ENCODE peak calls at places on chromosomes 16 and 17, in five cellular contexts. R is K562, O is HepG2, K is HCT116, X is H1. Y is an unnamed sample.

GRCh38 chr17:48123776-48124388 is 16.3 kb downstream of the SNX11 start:
- DNase-seq in R (no peak), X (no peak), O (no peak), K (no peak), Y (no peak)

GRCh38 chr17:66348605-66349165 is 46.3 kb downstream of the PRKCA start:
- DNase-seq in K (peak), R (peak), O (peak), X (no peak), Y (no peak)

GRCh38 chr16:88920618-88921602 is 54.5 kb upstream of the PABPN1L start:
- DNase-seq in X (no peak), O (no peak), K (no peak), R (peak), Y (no peak)

GRCh38 chr17:49015924-49016774 is 19.0 kb downstream of the IGF2BP1 start:
- DNase-seq in X (no peak), K (no peak), O (no peak), R (no peak), Y (no peak)

GRCh38 chr16:1089822-1090619 is 6.0 kb downstream of the C1QTNF8 start:
- DNase-seq in O (peak), R (peak), K (no peak), X (no peak), Y (no peak)

GRCh38 chr16:81174644-81175324 is 63.7 kb upstream of the BCO1 start:
- DNase-seq in R (no peak), K (no peak), O (no peak), X (no peak), Y (no peak)

GRCh38 chr17:41972571-41973411 is 6.2 kb downstream of the CNP start:
- DNase-seq in O (no peak), K (no peak), X (no peak), R (no peak), Y (peak)

GRCh38 chr16:29805232-29806095 is 865 bp upstream of the MAZ start:
- DNase-seq in K (peak), X (peak), O (peak), R (peak), Y (peak)

GRCh38 chr16:30348929-30349328 is 6.2 kb downstream of the CD2BP2 start:
- DNase-seq in R (no peak), K (no peak), O (no peak), X (no peak), Y (no peak)

GRCh38 chr17:27573971-27574525 is 56.9 kb upstream of the LGALS9 start:
- DNase-seq in O (no peak), K (no peak), R (peak), X (no peak), Y (no peak)

GRCh38 chr17:28712037-28712704 is 483 bp upstream of the PROCA1 start:
- DNase-seq in K (no peak), O (no peak), X (no peak), R (peak), Y (no peak)

GRCh38 chr16:22625948-22626347 is 115.3 kb downstream of the NPIPB5 start:
- DNase-seq in K (no peak), X (no peak), R (no peak), O (no peak), Y (no peak)

GRCh38 chr16:86821933-86822332 is 243.6 kb downstream of the FOXL1 start:
- DNase-seq in X (no peak), K (no peak), R (no peak), O (no peak), Y (no peak)

GRCh38 chr16:21950782-21951521 is 2.2 kb upstream of the UQCRC2 start:
- DNase-seq in K (peak), O (peak), X (no peak), R (peak), Y (peak)

GRCh38 chr16:50093607-50094570 is 28.1 kb downstream of the HEATR3 start:
- DNase-seq in X (no peak), R (no peak), O (no peak), K (no peak), Y (no peak)

GRCh38 chr17:81152288-81152848 is 12.9 kb upstream of the PVALEF start:
- DNase-seq in R (no peak), X (no peak), K (no peak), O (no peak), Y (no peak)

GRCh38 chr16:23663918-23664317 is 14.8 kb upstream of the PLK1 start:
- DNase-seq in X (no peak), O (no peak), K (no peak), R (no peak), Y (no peak)

GRCh38 chr17:31754239-31754945 is 104.7 kb downstream of the COPRS start:
- DNase-seq in X (no peak), R (no peak), O (peak), K (peak), Y (no peak)

GRCh38 chr17:35799942-35800341 is 4.5 kb upstream of the MMP28 start:
- DNase-seq in K (no peak), O (no peak), X (no peak), R (no peak), Y (peak)

GRCh38 chr16:58515871-58516767 is 802 bp downstream of the SETD6 start:
- DNase-seq in R (peak), X (no peak), K (no peak), O (peak), Y (peak)

GRCh38 chr16:12403746-12404658 is 399.7 kb downstream of the CPPED1 start:
- DNase-seq in X (no peak), K (no peak), R (no peak), O (no peak), Y (no peak)

GRCh38 chr16:71954180-71954579 is 46.0 kb downstream of the PKD1L3 start:
- DNase-seq in K (no peak), O (no peak), R (no peak), X (no peak), Y (no peak)

GRCh38 chr17:35578195-35578928 is at the start of gene PEX12:
- DNase-seq in X (peak), R (peak), O (peak), K (peak), Y (peak)

GRCh38 chr16:58487566-58488351 is 12.2 kb upstream of the NDRG4 start:
- DNase-seq in X (peak), O (peak), R (peak), K (peak), Y (peak)

GRCh38 chr16:14652726-14653125 is 20.0 kb downstream of the BFAR start:
- DNase-seq in K (no peak), X (no peak), O (no peak), R (no peak), Y (no peak)

GRCh38 chr17:81859906-81860755 is at the start of gene P4HB:
- DNase-seq in K (no peak), R (peak), O (no peak), X (no peak), Y (peak)

GRCh38 chr17:33049781-33050414 is 58.3 kb downstream of the SPACA3 start:
- DNase-seq in R (peak), K (peak), O (peak), X (peak), Y (peak)

GRCh38 chr16:2980227-2981176 is at the start of gene PKMYT1:
- DNase-seq in O (peak), R (peak), X (no peak), K (peak), Y (peak)

GRCh38 chr16:2977440-2977839 is 2.8 kb downstream of the PKMYT1 start:
- DNase-seq in X (no peak), R (no peak), K (no peak), O (no peak), Y (no peak)

GRCh38 chr16:2981177-2981898 is 1.1 kb upstream of the PKMYT1 start:
- DNase-seq in R (peak), X (no peak), K (no peak), O (peak), Y (no peak)

GRCh38 chr16:2981899-2982250 is 1.6 kb upstream of the PKMYT1 start:
- DNase-seq in X (no peak), R (peak), K (no peak), O (no peak), Y (no peak)

GRCh38 chr16:2979669-2980226 is 498 bp downstream of the PKMYT1 start:
- DNase-seq in R (peak), X (no peak), K (no peak), O (no peak), Y (no peak)
- TF ChIP-seq JUND in R (no peak), X (no peak), K (no peak), O (no peak), Y (no peak)

GRCh38 chr17:69928586-69928985 is 146.4 kb upstream of the KCNJ16 start:
- DNase-seq in X (no peak), K (no peak), O (no peak), R (no peak), Y (no peak)
- TF ChIP-seq JUND in X (no peak), K (no peak), O (no peak), R (no peak), Y (peak)

GRCh38 chr17:57959929-57960328 is 4.7 kb upstream of the CUEDC1 start:
- DNase-seq in R (no peak), K (no peak), X (no peak), O (no peak), Y (no peak)
- TF ChIP-seq JUND in R (no peak), K (no peak), X (no peak), O (no peak), Y (no peak)

GRCh38 chr17:45016823-45017222 is 34.6 kb downstream of the DCAKD start:
- DNase-seq in K (no peak), X (no peak), R (peak), O (peak), Y (no peak)
- TF ChIP-seq JUND in K (peak), X (peak), R (peak), O (peak), Y (no peak)

DNA sequence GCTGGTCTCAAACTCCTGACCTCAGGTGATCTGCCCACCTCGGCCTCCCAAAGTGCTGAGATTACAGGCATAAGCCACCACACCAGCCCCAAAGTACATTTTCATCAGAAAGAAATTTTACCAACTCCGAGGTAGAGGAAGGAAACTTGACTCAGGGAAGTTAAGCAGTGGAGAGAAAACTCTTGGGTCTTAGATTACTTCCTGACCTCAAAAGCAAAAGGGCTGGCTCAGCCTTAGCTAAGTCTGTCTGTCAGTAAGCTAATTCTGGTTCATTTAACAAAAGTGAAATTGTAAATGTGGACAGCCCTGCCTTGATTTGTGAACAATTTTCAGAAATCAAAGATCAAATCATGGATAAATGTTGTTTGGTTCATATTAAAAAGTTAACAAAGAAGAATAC is 30.6 kb downstream of the MAP2K6 start:
- DNase-seq in O (no peak), R (no peak), K (no peak), X (no peak), Y (no peak)
- TF ChIP-seq JUND in O (no peak), R (no peak), K (no peak), X (no peak), Y (no peak)

GRCh38 chr16:54283735-54284318 is 2.8 kb downstream of the IRX3 start:
- DNase-seq in X (no peak), R (no peak), K (no peak), O (no peak), Y (no peak)
- TF ChIP-seq JUND in X (no peak), R (no peak), K (no peak), O (no peak), Y (no peak)

GRCh38 chr16:56743840-56744239 is 13.9 kb downstream of the NUP93 start:
- DNase-seq in O (no peak), X (no peak), R (no peak), K (no peak), Y (no peak)
- TF ChIP-seq JUND in O (no peak), X (no peak), R (no peak), K (no peak), Y (no peak)

GRCh38 chr16:53209489-53209888 is 154.7 kb downstream of the CHD9 start:
- DNase-seq in R (no peak), K (no peak), X (no peak), O (no peak), Y (no peak)

GRCh38 chr16:53211253-53211652 is 156.5 kb downstream of the CHD9 start:
- DNase-seq in K (no peak), R (no peak), O (no peak), X (no peak), Y (no peak)

GRCh38 chr16:53216798-53217197 is 162.0 kb downstream of the CHD9 start:
- DNase-seq in O (no peak), X (no peak), K (no peak), R (no peak), Y (no peak)

GRCh38 chr16:53212899-53213235 is 158.1 kb downstream of the CHD9 start:
- DNase-seq in R (no peak), K (no peak), O (no peak), X (no peak), Y (no peak)

GRCh38 chr16:53213542-53213941 is 158.8 kb downstream of the CHD9 start:
- DNase-seq in K (no peak), O (no peak), R (no peak), X (no peak), Y (no peak)
- TF ChIP-seq JUND in K (no peak), O (no peak), R (no peak), X (no peak), Y (no peak)

GRCh38 chr17:50150354-50151040 is at the start of gene PPP1R9B:
- DNase-seq in R (no peak), K (no peak), X (no peak), O (no peak), Y (no peak)

GRCh38 chr17:50151041-50151936 is 812 bp upstream of the PPP1R9B start:
- DNase-seq in O (peak), X (peak), R (peak), K (peak), Y (peak)

GRCh38 chr17:50148226-50149098 is 2.0 kb downstream of the PPP1R9B start:
- DNase-seq in X (no peak), O (peak), R (peak), K (no peak), Y (peak)

GRCh38 chr17:50149099-50149424 is 1.4 kb downstream of the PPP1R9B start:
- DNase-seq in R (no peak), X (no peak), K (no peak), O (no peak), Y (no peak)

GRCh38 chr17:50149425-50150353 is 788 bp downstream of the PPP1R9B start:
- DNase-seq in X (no peak), O (no peak), R (no peak), K (no peak), Y (peak)
- TF ChIP-seq JUND in X (no peak), O (peak), R (no peak), K (no peak), Y (no peak)

Y was measured in T47D.